ENCODE peak calls at places on chromosome 16, in four cellular contexts. A, N, I and F are unnamed samples. For H3K4me1, the result is how much of the 10 kb centered on the place peaks cover.

GRCh38 chr16:46857261-46857962 is 26.4 kb upstream of the C16orf87 start:
- DNase-seq in A (no peak), N (no peak), I (peak), F (no peak)

GRCh38 chr16:30004811-30005242 is 6.0 kb downstream of the DOC2A start:
- DNase-seq in A (no peak), I (no peak), N (no peak), F (no peak)

GRCh38 chr16:31874354-31875111 is 926 bp downstream of the ZNF267 start:
- DNase-seq in A (no peak), I (peak), N (peak), F (no peak)

GRCh38 chr16:14011006-14011405 is 60.1 kb upstream of the MRTFB start:
- DNase-seq in N (no peak), A (no peak), I (no peak), F (no peak)

GRCh38 chr16:26963109-26963508 is 103.6 kb upstream of the C16orf82 start:
- DNase-seq in I (peak), N (no peak), A (no peak), F (peak)

GRCh38 chr16:89423709-89424260 is 66.6 kb downstream of the ANKRD11 start:
- DNase-seq in A (no peak), N (no peak), I (no peak), F (no peak)

GRCh38 chr16:81181013-81181720 is 57.3 kb upstream of the BCO1 start:
- DNase-seq in A (peak), N (no peak), I (peak), F (peak)

GRCh38 chr16:68577352-68577853 is 38.3 kb downstream of the ZFP90 start:
- DNase-seq in I (no peak), N (no peak), A (no peak), F (no peak)

GRCh38 chr16:89022051-89022836 is 45.2 kb upstream of the CBFA2T3 start:
- DNase-seq in N (no peak), A (no peak), I (no peak), F (no peak)

GRCh38 chr16:84833542-84834402 is 14.0 kb downstream of the CRISPLD2 start:
- DNase-seq in I (no peak), N (no peak), A (no peak), F (no peak)

GRCh38 chr16:84833142-84833495 is 13.3 kb downstream of the CRISPLD2 start:
- DNase-seq in A (no peak), N (no peak), I (no peak), F (no peak)

GRCh38 chr16:84834403-84834772 is 14.6 kb downstream of the CRISPLD2 start:
- DNase-seq in A (no peak), N (no peak), I (no peak), F (no peak)

GRCh38 chr16:84830765-84831384 is 11.1 kb downstream of the CRISPLD2 start:
- DNase-seq in I (no peak), A (no peak), N (no peak), F (no peak)

DNA sequence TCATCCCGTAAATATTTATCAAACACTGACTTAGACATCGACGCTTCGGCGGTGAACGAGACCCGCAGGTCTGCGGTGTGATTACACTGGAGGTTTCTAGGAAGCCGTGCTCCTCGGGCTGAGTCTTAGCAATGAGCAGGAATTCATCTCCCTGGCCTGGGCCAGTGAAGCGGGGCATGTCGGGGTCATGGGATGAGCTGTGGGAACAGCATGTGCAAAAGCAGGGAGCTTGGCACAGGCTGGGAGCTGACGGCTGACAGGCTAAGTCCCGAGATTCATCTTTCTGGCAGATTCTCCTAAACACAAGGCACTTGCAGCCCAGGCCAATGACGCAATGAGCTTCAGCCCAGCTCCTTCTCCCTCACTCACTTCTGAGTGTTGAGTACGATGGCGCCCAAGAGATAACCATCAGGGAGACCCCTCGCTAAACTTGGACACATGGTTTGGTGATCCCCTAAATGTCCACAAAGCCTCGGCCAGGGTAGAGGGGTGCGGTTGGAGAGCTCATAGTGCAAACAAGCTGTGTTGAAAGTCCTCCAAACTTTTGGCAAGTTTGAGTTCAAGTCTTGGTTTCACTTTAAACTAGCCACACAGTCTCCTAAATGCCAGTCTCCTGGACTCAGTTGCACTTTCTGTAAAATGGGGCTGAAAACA is 12.8 kb downstream of the CRISPLD2 start:
- DNase-seq in A (no peak), I (no peak), N (no peak), F (no peak)
- H3K4me1 ChIP-seq in A (under half), I (under half), N (under half), F (under half)

DNA sequence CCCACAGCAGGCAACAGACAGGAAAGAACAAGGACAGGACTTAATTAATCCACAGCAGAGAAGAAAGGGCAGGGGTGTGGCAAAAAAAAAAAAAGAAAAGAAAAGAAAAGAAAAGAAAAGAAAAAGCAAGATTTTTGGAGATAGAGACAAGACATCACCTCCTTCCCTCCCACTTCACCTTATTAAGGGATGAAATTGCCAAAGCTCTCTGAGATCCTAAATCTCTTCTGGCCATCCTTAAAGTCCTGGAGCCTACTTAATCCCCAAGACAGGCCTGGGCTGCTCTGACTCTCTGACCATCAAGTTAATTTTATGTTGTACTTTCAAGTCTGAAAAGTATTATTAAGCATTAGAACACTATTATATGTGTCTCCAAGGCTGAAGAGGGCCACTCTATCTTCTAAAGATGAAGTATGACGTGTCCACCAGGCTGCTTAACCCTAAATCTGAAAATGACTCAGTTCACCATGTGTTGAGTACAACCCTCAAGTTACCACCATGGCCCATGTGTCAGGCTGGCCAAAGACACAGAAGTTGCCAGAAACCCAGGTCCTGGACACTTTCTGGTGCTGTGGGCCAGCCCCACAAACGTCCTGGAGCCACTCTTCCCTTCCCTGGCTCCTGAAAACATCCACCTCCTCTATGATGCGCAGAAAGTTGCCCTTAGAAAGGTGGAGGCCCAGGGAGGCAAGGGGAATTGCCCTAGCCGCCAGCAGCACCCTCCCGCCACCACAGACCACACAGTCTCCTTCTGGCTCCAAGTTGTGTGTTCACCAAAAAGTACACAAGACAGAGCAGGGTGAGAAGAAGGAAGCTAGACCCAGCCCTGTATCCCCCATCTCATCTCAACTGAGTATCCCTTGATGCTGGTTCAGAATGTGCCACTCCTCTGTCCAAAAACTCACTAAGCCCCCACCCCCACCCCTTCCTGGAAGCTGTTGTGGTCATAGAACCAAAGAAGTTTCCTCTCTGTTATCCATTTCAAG is 2.7 kb downstream of the SOCS1 start:
- DNase-seq in I (no peak), N (no peak), A (no peak), F (no peak)
- TF ChIP-seq SUZ12 in I (no peak), N (no peak), A (no peak), F (no peak)

GRCh38 chr16:54370653-54371052 is 84.1 kb upstream of the IRX3 start:
- DNase-seq in I (no peak), A (no peak), N (no peak), F (no peak)
- H3K4me1 ChIP-seq in I (under half), A (under half), N (under half), F (under half)

DNA sequence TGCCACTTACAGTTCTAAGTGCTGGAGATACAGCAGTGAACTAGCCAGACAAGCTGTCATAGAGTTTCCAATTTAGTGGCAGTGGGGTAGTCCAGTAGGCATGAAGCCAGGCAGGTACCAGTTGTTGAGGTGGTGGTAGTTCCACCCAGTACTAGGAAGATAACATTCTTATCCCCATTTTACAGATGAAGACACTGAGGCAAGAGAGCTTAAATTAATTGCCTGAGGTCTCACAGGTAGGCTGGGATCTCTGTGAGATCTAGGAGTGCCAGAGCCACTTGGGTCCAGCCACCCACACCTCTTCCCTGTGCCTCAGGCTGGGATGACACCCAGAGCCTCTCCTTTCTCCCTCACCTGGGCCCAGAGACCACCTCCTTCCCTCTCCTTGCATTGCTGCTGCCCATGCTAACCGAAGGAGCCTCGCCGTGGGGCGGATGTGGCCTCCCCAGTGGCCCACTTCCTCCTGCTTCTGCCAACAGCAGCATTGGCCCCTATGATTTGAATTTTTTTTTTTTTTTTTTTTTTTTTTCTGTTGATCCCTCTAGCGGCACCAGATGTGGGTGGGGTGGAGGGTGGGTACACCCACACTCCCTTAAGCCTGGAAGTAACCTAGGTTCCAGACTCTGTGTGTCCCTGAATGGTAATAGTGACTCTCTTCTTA is 114.0 kb downstream of the PRKCB start:
- DNase-seq in I (no peak), N (peak), A (no peak), F (no peak)
- TF ChIP-seq SUZ12 in I (no peak), N (no peak), A (no peak), F (no peak)

GRCh38 chr16:19203374-19203966 is 35.4 kb downstream of the SYT17 start:
- DNase-seq in I (no peak), A (no peak), N (peak), F (no peak)
- H3K4me1 ChIP-seq in I (under half), A (under half), N (under half), F (under half)

GRCh38 chr16:17023606-17024005 is 447.2 kb downstream of the XYLT1 start:
- DNase-seq in N (no peak), I (no peak), A (no peak), F (no peak)

GRCh38 chr16:17029602-17030350 is 441.0 kb downstream of the XYLT1 start:
- DNase-seq in I (no peak), N (no peak), A (no peak), F (no peak)

GRCh38 chr16:17024514-17024913 is 446.2 kb downstream of the XYLT1 start:
- DNase-seq in N (no peak), A (no peak), I (no peak), F (no peak)

GRCh38 chr16:17027488-17028129 is 443.2 kb downstream of the XYLT1 start:
- DNase-seq in A (no peak), I (no peak), N (peak), F (no peak)

DNA sequence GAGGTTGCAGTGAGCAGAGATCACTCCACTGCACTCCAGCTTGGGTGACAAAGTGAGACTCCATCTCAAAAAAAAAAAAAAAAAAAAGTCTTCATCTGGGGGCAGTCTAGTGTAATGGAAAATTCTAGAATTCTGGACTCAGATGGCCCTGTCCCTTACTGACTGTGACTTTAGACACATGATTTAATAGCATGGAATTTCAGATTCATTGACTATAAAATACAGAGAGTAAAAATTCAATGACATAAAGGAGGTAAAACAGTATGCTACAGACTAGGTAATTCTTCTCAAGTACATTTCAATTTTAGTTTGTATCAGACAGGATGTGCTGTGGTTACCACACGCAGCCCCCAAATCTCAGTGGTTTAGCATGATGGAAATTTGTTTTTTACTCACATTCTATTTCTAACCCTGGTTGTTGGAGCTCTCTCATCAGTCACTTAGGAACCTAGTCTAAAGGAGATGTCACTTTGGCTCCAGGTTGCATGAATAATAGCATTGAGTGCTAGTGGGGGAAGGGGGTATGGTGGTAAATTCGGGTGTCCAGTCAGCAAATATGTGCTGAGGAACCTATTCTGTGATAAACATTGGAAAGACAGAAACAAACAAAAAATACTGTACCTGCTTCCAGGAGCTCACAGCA is 444.0 kb downstream of the XYLT1 start:
- DNase-seq in A (no peak), I (no peak), N (peak), F (no peak)
- TF ChIP-seq SUZ12 in A (no peak), I (no peak), N (no peak), F (no peak)

GRCh38 chr16:56241596-56241995 is 50.3 kb downstream of the GNAO1 start:
- DNase-seq in I (no peak), A (no peak), N (no peak), F (no peak)
- H3K4me1 ChIP-seq in I (under half), A (under half), N (under half), F (under half)

GRCh38 chr16:70267516-70267915 is 15.8 kb upstream of the EXOSC6 start:
- DNase-seq in N (no peak), A (no peak), I (peak), F (peak)
- TF ChIP-seq SUZ12 in N (no peak), A (no peak), I (no peak), F (no peak)